ENCODE peak calls at places on chromosomes 6 and 20, in ten cellular contexts. One of them, this sample, is unnamed.

GRCh38 chr6:155782320-155782730 is 326.7 kb upstream of the NOX3 start:
- DNase-seq in T-helper 1 cell: no peak
- DNase-seq in HCT116: peak
- DNase-seq in naive thymus-derived CD4-positive, alpha-beta T cell: no peak
- DNase-seq in head of caudate nucleus: no peak
- DNase-seq in EL: peak
- DNase-seq in SJSA1: peak
- DNase-seq in NCI-H1417 treated with DMSO at 0.1 percent for 48 hours: no peak
- DNase-seq in SK-N-MC: no peak
- DNase-seq in central memory CD4-positive, alpha-beta T cell: no peak
- DNase-seq in this sample: peak

GRCh38 chr20:59412896-59413295 is 112.5 kb downstream of the EDN3 start:
- DNase-seq in T-helper 1 cell: no peak
- DNase-seq in HCT116: no peak
- DNase-seq in naive thymus-derived CD4-positive, alpha-beta T cell: no peak
- DNase-seq in head of caudate nucleus: no peak
- DNase-seq in EL: no peak
- DNase-seq in SJSA1: no peak
- DNase-seq in NCI-H1417 treated with DMSO at 0.1 percent for 48 hours: no peak
- DNase-seq in SK-N-MC: no peak
- DNase-seq in central memory CD4-positive, alpha-beta T cell: no peak
- DNase-seq in this sample: no peak

GRCh38 chr20:50297498-50298348 is 107.1 kb downstream of the CEBPB start:
- DNase-seq in T-helper 1 cell: no peak
- DNase-seq in HCT116: no peak
- DNase-seq in naive thymus-derived CD4-positive, alpha-beta T cell: no peak
- DNase-seq in head of caudate nucleus: no peak
- DNase-seq in EL: no peak
- DNase-seq in SJSA1: no peak
- DNase-seq in NCI-H1417 treated with DMSO at 0.1 percent for 48 hours: no peak
- DNase-seq in SK-N-MC: no peak
- DNase-seq in central memory CD4-positive, alpha-beta T cell: no peak
- DNase-seq in this sample: no peak

GRCh38 chr20:45866454-45866853 is 9.0 kb downstream of the ZSWIM3 start:
- DNase-seq in T-helper 1 cell: no peak
- DNase-seq in HCT116: no peak
- DNase-seq in naive thymus-derived CD4-positive, alpha-beta T cell: no peak
- DNase-seq in head of caudate nucleus: no peak
- DNase-seq in EL: no peak
- DNase-seq in SJSA1: no peak
- DNase-seq in NCI-H1417 treated with DMSO at 0.1 percent for 48 hours: no peak
- DNase-seq in SK-N-MC: no peak
- DNase-seq in central memory CD4-positive, alpha-beta T cell: no peak
- DNase-seq in this sample: no peak

GRCh38 chr6:113146878-113147277 is 710.3 kb upstream of the MARCKS start:
- DNase-seq in T-helper 1 cell: no peak
- DNase-seq in HCT116: no peak
- DNase-seq in naive thymus-derived CD4-positive, alpha-beta T cell: no peak
- DNase-seq in head of caudate nucleus: no peak
- DNase-seq in EL: no peak
- DNase-seq in SJSA1: no peak
- DNase-seq in NCI-H1417 treated with DMSO at 0.1 percent for 48 hours: no peak
- DNase-seq in SK-N-MC: no peak
- DNase-seq in central memory CD4-positive, alpha-beta T cell: no peak
- DNase-seq in this sample: no peak

GRCh38 chr20:24093666-24094065 is 105.1 kb upstream of the GGTLC1 start:
- DNase-seq in T-helper 1 cell: no peak
- DNase-seq in HCT116: no peak
- DNase-seq in naive thymus-derived CD4-positive, alpha-beta T cell: no peak
- DNase-seq in head of caudate nucleus: no peak
- DNase-seq in EL: no peak
- DNase-seq in SJSA1: no peak
- DNase-seq in NCI-H1417 treated with DMSO at 0.1 percent for 48 hours: no peak
- DNase-seq in SK-N-MC: no peak
- DNase-seq in central memory CD4-positive, alpha-beta T cell: no peak
- DNase-seq in this sample: no peak

GRCh38 chr6:36929607-36930006 is 24.9 kb upstream of the PI16 start:
- DNase-seq in T-helper 1 cell: no peak
- DNase-seq in HCT116: no peak
- DNase-seq in naive thymus-derived CD4-positive, alpha-beta T cell: no peak
- DNase-seq in head of caudate nucleus: no peak
- DNase-seq in EL: peak
- DNase-seq in SJSA1: no peak
- DNase-seq in NCI-H1417 treated with DMSO at 0.1 percent for 48 hours: no peak
- DNase-seq in SK-N-MC: no peak
- DNase-seq in central memory CD4-positive, alpha-beta T cell: no peak
- DNase-seq in this sample: no peak

GRCh38 chr6:143150291-143150690 is 89.6 kb downstream of the AIG1 start:
- DNase-seq in T-helper 1 cell: no peak
- DNase-seq in HCT116: no peak
- DNase-seq in naive thymus-derived CD4-positive, alpha-beta T cell: no peak
- DNase-seq in head of caudate nucleus: no peak
- DNase-seq in EL: no peak
- DNase-seq in SJSA1: no peak
- DNase-seq in NCI-H1417 treated with DMSO at 0.1 percent for 48 hours: no peak
- DNase-seq in SK-N-MC: no peak
- DNase-seq in central memory CD4-positive, alpha-beta T cell: no peak
- DNase-seq in this sample: no peak

GRCh38 chr6:44177691-44178423 is 19.2 kb downstream of the CAPN11 start:
- DNase-seq in T-helper 1 cell: no peak
- DNase-seq in HCT116: no peak
- DNase-seq in naive thymus-derived CD4-positive, alpha-beta T cell: no peak
- DNase-seq in head of caudate nucleus: no peak
- DNase-seq in EL: peak
- DNase-seq in SJSA1: no peak
- DNase-seq in NCI-H1417 treated with DMSO at 0.1 percent for 48 hours: no peak
- DNase-seq in SK-N-MC: no peak
- DNase-seq in central memory CD4-positive, alpha-beta T cell: no peak
- DNase-seq in this sample: no peak

GRCh38 chr6:12279322-12280098 is 10.7 kb upstream of the EDN1 start:
- DNase-seq in T-helper 1 cell: no peak
- DNase-seq in HCT116: no peak
- DNase-seq in naive thymus-derived CD4-positive, alpha-beta T cell: no peak
- DNase-seq in head of caudate nucleus: no peak
- DNase-seq in EL: peak
- DNase-seq in SJSA1: no peak
- DNase-seq in NCI-H1417 treated with DMSO at 0.1 percent for 48 hours: no peak
- DNase-seq in SK-N-MC: no peak
- DNase-seq in central memory CD4-positive, alpha-beta T cell: no peak
- DNase-seq in this sample: no peak

GRCh38 chr6:88114838-88115237 is 51.3 kb downstream of the CNR1 start:
- DNase-seq in T-helper 1 cell: no peak
- DNase-seq in HCT116: no peak
- DNase-seq in naive thymus-derived CD4-positive, alpha-beta T cell: no peak
- DNase-seq in head of caudate nucleus: no peak
- DNase-seq in EL: no peak
- DNase-seq in SJSA1: no peak
- DNase-seq in NCI-H1417 treated with DMSO at 0.1 percent for 48 hours: no peak
- DNase-seq in SK-N-MC: no peak
- DNase-seq in central memory CD4-positive, alpha-beta T cell: no peak
- DNase-seq in this sample: no peak

GRCh38 chr6:37024665-37025337 is 19.3 kb downstream of the FGD2 start:
- DNase-seq in T-helper 1 cell: no peak
- DNase-seq in HCT116: peak
- DNase-seq in naive thymus-derived CD4-positive, alpha-beta T cell: no peak
- DNase-seq in head of caudate nucleus: no peak
- DNase-seq in EL: peak
- DNase-seq in SJSA1: peak
- DNase-seq in NCI-H1417 treated with DMSO at 0.1 percent for 48 hours: no peak
- DNase-seq in SK-N-MC: no peak
- DNase-seq in central memory CD4-positive, alpha-beta T cell: no peak
- DNase-seq in this sample: peak

GRCh38 chr6:64520050-64520449 is 884.4 kb downstream of the PHF3 start:
- DNase-seq in T-helper 1 cell: no peak
- DNase-seq in HCT116: no peak
- DNase-seq in naive thymus-derived CD4-positive, alpha-beta T cell: no peak
- DNase-seq in head of caudate nucleus: peak
- DNase-seq in EL: peak
- DNase-seq in SJSA1: peak
- DNase-seq in NCI-H1417 treated with DMSO at 0.1 percent for 48 hours: no peak
- DNase-seq in SK-N-MC: peak
- DNase-seq in central memory CD4-positive, alpha-beta T cell: no peak
- DNase-seq in this sample: no peak